ENCODE peak calls at places on chromosomes 5 and 9, in eight cellular contexts. One of them, this sample, is unnamed.

GRCh38 chr5:43033845-43034590 is 6.1 kb downstream of the ANXA2R start:
- DNase-seq in right atrium auricular region: no peak
- DNase-seq in breast epithelium: no peak
- DNase-seq in CD4-positive, alpha-beta memory T cell: no peak
- DNase-seq in tibial artery: no peak
- DNase-seq in OCI-LY7: no peak
- DNase-seq in A673: no peak
- DNase-seq in right cardiac atrium: no peak
- DNase-seq in this sample: no peak

GRCh38 chr9:108444400-108445358 is 411.1 kb downstream of the ACTL7B start:
- DNase-seq in right atrium auricular region: no peak
- DNase-seq in breast epithelium: no peak
- DNase-seq in CD4-positive, alpha-beta memory T cell: no peak
- DNase-seq in tibial artery: no peak
- DNase-seq in OCI-LY7: no peak
- DNase-seq in A673: no peak
- DNase-seq in right cardiac atrium: no peak
- DNase-seq in this sample: no peak

GRCh38 chr5:6342689-6343315 is 35.5 kb downstream of the MED10 start:
- DNase-seq in right atrium auricular region: no peak
- DNase-seq in breast epithelium: no peak
- DNase-seq in CD4-positive, alpha-beta memory T cell: no peak
- DNase-seq in tibial artery: no peak
- DNase-seq in OCI-LY7: no peak
- DNase-seq in A673: no peak
- DNase-seq in right cardiac atrium: no peak
- DNase-seq in this sample: no peak

GRCh38 chr5:149749481-149750365 is 19.6 kb downstream of the PPARGC1B start:
- DNase-seq in right atrium auricular region: no peak
- DNase-seq in breast epithelium: no peak
- DNase-seq in CD4-positive, alpha-beta memory T cell: no peak
- DNase-seq in tibial artery: no peak
- DNase-seq in OCI-LY7: no peak
- DNase-seq in A673: no peak
- DNase-seq in right cardiac atrium: no peak
- DNase-seq in this sample: no peak

GRCh38 chr5:179285236-179285635 is 60.0 kb downstream of the ADAMTS2 start:
- DNase-seq in right atrium auricular region: peak; percentile 87
- DNase-seq in breast epithelium: no peak
- DNase-seq in CD4-positive, alpha-beta memory T cell: no peak
- DNase-seq in tibial artery: peak; percentile 94
- DNase-seq in OCI-LY7: no peak
- DNase-seq in A673: no peak
- DNase-seq in right cardiac atrium: peak; percentile 90
- DNase-seq in this sample: no peak

GRCh38 chr5:169511708-169512107 is 71.9 kb upstream of the SPDL1 start:
- DNase-seq in right atrium auricular region: no peak
- DNase-seq in breast epithelium: no peak
- DNase-seq in CD4-positive, alpha-beta memory T cell: no peak
- DNase-seq in tibial artery: no peak
- DNase-seq in OCI-LY7: no peak
- DNase-seq in A673: no peak
- DNase-seq in right cardiac atrium: no peak
- DNase-seq in this sample: no peak

GRCh38 chr5:127006711-127007110 is 23.6 kb downstream of the MARCHF3 start:
- DNase-seq in right atrium auricular region: no peak
- DNase-seq in breast epithelium: no peak
- DNase-seq in CD4-positive, alpha-beta memory T cell: no peak
- DNase-seq in tibial artery: no peak
- DNase-seq in OCI-LY7: no peak
- DNase-seq in A673: no peak
- DNase-seq in right cardiac atrium: no peak
- DNase-seq in this sample: no peak

GRCh38 chr9:14303110-14303509 is 10.8 kb downstream of the NFIB start:
- DNase-seq in right atrium auricular region: no peak
- DNase-seq in breast epithelium: no peak
- DNase-seq in CD4-positive, alpha-beta memory T cell: no peak
- DNase-seq in tibial artery: no peak
- DNase-seq in OCI-LY7: no peak
- DNase-seq in A673: no peak
- DNase-seq in right cardiac atrium: no peak
- DNase-seq in this sample: no peak

GRCh38 chr9:85521331-85522197 is 220.2 kb downstream of the AGTPBP1 start:
- DNase-seq in right atrium auricular region: no peak
- DNase-seq in breast epithelium: no peak
- DNase-seq in CD4-positive, alpha-beta memory T cell: no peak
- DNase-seq in tibial artery: no peak
- DNase-seq in OCI-LY7: no peak
- DNase-seq in A673: peak; percentile 48
- DNase-seq in right cardiac atrium: no peak
- DNase-seq in this sample: no peak

GRCh38 chr9:2158111-2158610 is 143.0 kb downstream of the SMARCA2 start:
- DNase-seq in right atrium auricular region: no peak
- DNase-seq in breast epithelium: no peak
- DNase-seq in CD4-positive, alpha-beta memory T cell: peak; percentile 74
- DNase-seq in tibial artery: no peak
- DNase-seq in OCI-LY7: peak; percentile 89
- DNase-seq in A673: peak; percentile 96
- DNase-seq in right cardiac atrium: peak; percentile 55
- DNase-seq in this sample: no peak

GRCh38 chr9:70998962-70999361 is 122.5 kb downstream of the TRPM3 start:
- DNase-seq in right atrium auricular region: no peak
- DNase-seq in breast epithelium: no peak
- DNase-seq in CD4-positive, alpha-beta memory T cell: no peak
- DNase-seq in tibial artery: no peak
- DNase-seq in OCI-LY7: no peak
- DNase-seq in A673: no peak
- DNase-seq in right cardiac atrium: no peak
- DNase-seq in this sample: no peak

GRCh38 chr5:124297826-124298225 is 448.6 kb downstream of the ZNF608 start:
- DNase-seq in right atrium auricular region: no peak
- DNase-seq in breast epithelium: no peak
- DNase-seq in CD4-positive, alpha-beta memory T cell: no peak
- DNase-seq in tibial artery: no peak
- DNase-seq in OCI-LY7: no peak
- DNase-seq in A673: no peak
- DNase-seq in right cardiac atrium: no peak
- DNase-seq in this sample: no peak

GRCh38 chr9:81118416-81118815 is 570.9 kb downstream of the TLE1 start:
- DNase-seq in right atrium auricular region: no peak
- DNase-seq in breast epithelium: no peak
- DNase-seq in CD4-positive, alpha-beta memory T cell: no peak
- DNase-seq in tibial artery: no peak
- DNase-seq in OCI-LY7: no peak
- DNase-seq in A673: no peak
- DNase-seq in right cardiac atrium: no peak
- DNase-seq in this sample: no peak

GRCh38 chr5:120155873-120156272 is 308.2 kb upstream of the PRR16 start:
- DNase-seq in right atrium auricular region: no peak
- DNase-seq in breast epithelium: no peak
- DNase-seq in CD4-positive, alpha-beta memory T cell: no peak
- DNase-seq in tibial artery: no peak
- DNase-seq in OCI-LY7: no peak
- DNase-seq in A673: no peak
- DNase-seq in right cardiac atrium: no peak
- DNase-seq in this sample: no peak

GRCh38 chr9:126442636-126443035 is 116.0 kb downstream of the MVB12B start:
- DNase-seq in right atrium auricular region: no peak
- DNase-seq in breast epithelium: no peak
- DNase-seq in CD4-positive, alpha-beta memory T cell: no peak
- DNase-seq in tibial artery: no peak
- DNase-seq in OCI-LY7: no peak
- DNase-seq in A673: no peak
- DNase-seq in right cardiac atrium: no peak
- DNase-seq in this sample: no peak

GRCh38 chr5:57862471-57863282 is 380.1 kb upstream of the ACTBL2 start:
- DNase-seq in right atrium auricular region: no peak
- DNase-seq in breast epithelium: no peak
- DNase-seq in CD4-positive, alpha-beta memory T cell: no peak
- DNase-seq in tibial artery: no peak
- DNase-seq in OCI-LY7: no peak
- DNase-seq in A673: no peak
- DNase-seq in right cardiac atrium: no peak
- DNase-seq in this sample: no peak

GRCh38 chr5:53335115-53335514 is 145.3 kb upstream of the FST start:
- DNase-seq in right atrium auricular region: no peak
- DNase-seq in breast epithelium: no peak
- DNase-seq in CD4-positive, alpha-beta memory T cell: no peak
- DNase-seq in tibial artery: no peak
- DNase-seq in OCI-LY7: no peak
- DNase-seq in A673: no peak
- DNase-seq in right cardiac atrium: no peak
- DNase-seq in this sample: no peak

GRCh38 chr9:87193925-87194380 is 246.6 kb upstream of the GAS1 start:
- DNase-seq in right atrium auricular region: no peak
- DNase-seq in breast epithelium: no peak
- DNase-seq in CD4-positive, alpha-beta memory T cell: no peak
- DNase-seq in tibial artery: no peak
- DNase-seq in OCI-LY7: no peak
- DNase-seq in A673: no peak
- DNase-seq in right cardiac atrium: no peak
- DNase-seq in this sample: no peak

GRCh38 chr5:140073296-140073695 is 30.2 kb upstream of the NRG2 start:
- DNase-seq in right atrium auricular region: no peak
- DNase-seq in breast epithelium: no peak
- DNase-seq in CD4-positive, alpha-beta memory T cell: no peak
- DNase-seq in tibial artery: no peak
- DNase-seq in OCI-LY7: peak; percentile 41
- DNase-seq in A673: peak; percentile 18
- DNase-seq in right cardiac atrium: no peak
- DNase-seq in this sample: no peak

GRCh38 chr9:101468116-101468515 is 32.5 kb upstream of the ALDOB start:
- DNase-seq in right atrium auricular region: no peak
- DNase-seq in breast epithelium: no peak
- DNase-seq in CD4-positive, alpha-beta memory T cell: no peak
- DNase-seq in tibial artery: no peak
- DNase-seq in OCI-LY7: no peak
- DNase-seq in A673: no peak
- DNase-seq in right cardiac atrium: no peak
- DNase-seq in this sample: no peak

GRCh38 chr5:172864747-172865146 is 30.7 kb downstream of the ERGIC1 start:
- DNase-seq in right atrium auricular region: no peak
- DNase-seq in breast epithelium: no peak
- DNase-seq in CD4-positive, alpha-beta memory T cell: no peak
- DNase-seq in tibial artery: no peak
- DNase-seq in OCI-LY7: no peak
- DNase-seq in A673: no peak
- DNase-seq in right cardiac atrium: no peak
- DNase-seq in this sample: no peak
- H3K27ac ChIP-seq in right atrium auricular region: no peak overlapping the region
- H3K27ac ChIP-seq in breast epithelium: no peak overlapping the region
- H3K27ac ChIP-seq in CD4-positive, alpha-beta memory T cell: no peak overlapping the region
- H3K27ac ChIP-seq in tibial artery: peak overlapping the region; percentile 93
- H3K27ac ChIP-seq in OCI-LY7: no peak overlapping the region
- H3K27ac ChIP-seq in A673: no peak overlapping the region
- H3K27ac ChIP-seq in right cardiac atrium: no peak overlapping the region
- H3K27ac ChIP-seq in this sample: no peak overlapping the region

GRCh38 chr5:998276-998974 is 10.2 kb upstream of the NKD2 start:
- DNase-seq in right atrium auricular region: peak; percentile 57
- DNase-seq in breast epithelium: no peak
- DNase-seq in CD4-positive, alpha-beta memory T cell: no peak
- DNase-seq in tibial artery: peak; percentile 46
- DNase-seq in OCI-LY7: no peak
- DNase-seq in A673: no peak
- DNase-seq in right cardiac atrium: no peak
- DNase-seq in this sample: no peak
- H3K4me1 ChIP-seq in right atrium auricular region: no peaks in the 10 kb centered on the region
- H3K4me1 ChIP-seq in breast epithelium: no peaks in the 10 kb centered on the region
- H3K4me1 ChIP-seq in CD4-positive, alpha-beta memory T cell: peaks cover 12% of the 10 kb centered on the region
- H3K4me1 ChIP-seq in tibial artery: no peaks in the 10 kb centered on the region
- H3K4me1 ChIP-seq in OCI-LY7: no peaks in the 10 kb centered on the region
- H3K4me1 ChIP-seq in A673: peaks cover 21% of the 10 kb centered on the region
- H3K4me1 ChIP-seq in right cardiac atrium: peaks cover 9% of the 10 kb centered on the region
- H3K4me1 ChIP-seq in this sample: peaks cover 9% of the 10 kb centered on the region

DNA sequence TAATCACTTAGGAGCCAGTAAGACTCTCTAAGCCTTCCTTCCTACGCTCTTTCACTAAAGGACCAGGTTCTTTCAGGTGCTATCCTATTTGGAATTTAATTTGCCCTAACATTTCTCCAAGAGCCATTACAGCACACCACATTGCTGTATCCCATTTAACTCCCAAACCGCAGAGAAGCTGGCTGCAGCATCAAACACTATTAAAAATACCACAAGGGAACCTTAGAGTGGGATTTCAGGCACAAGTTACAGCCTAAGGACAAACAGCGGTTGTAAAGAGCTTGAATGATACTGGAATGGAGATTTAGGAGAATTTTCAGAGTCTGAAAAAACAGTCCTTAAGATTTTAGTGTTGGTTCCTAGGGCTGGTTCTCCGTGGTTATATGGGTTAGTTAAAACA is 566.4 kb downstream of the RAB3C start:
- DNase-seq in right atrium auricular region: no peak
- DNase-seq in breast epithelium: no peak
- DNase-seq in CD4-positive, alpha-beta memory T cell: no peak
- DNase-seq in tibial artery: no peak
- DNase-seq in OCI-LY7: no peak
- DNase-seq in A673: no peak
- DNase-seq in right cardiac atrium: no peak
- DNase-seq in this sample: no peak
- H3K27ac ChIP-seq in right atrium auricular region: no peak overlapping the region
- H3K27ac ChIP-seq in breast epithelium: no peak overlapping the region
- H3K27ac ChIP-seq in CD4-positive, alpha-beta memory T cell: no peak overlapping the region
- H3K27ac ChIP-seq in tibial artery: no peak overlapping the region
- H3K27ac ChIP-seq in OCI-LY7: no peak overlapping the region
- H3K27ac ChIP-seq in A673: no peak overlapping the region
- H3K27ac ChIP-seq in right cardiac atrium: no peak overlapping the region
- H3K27ac ChIP-seq in this sample: no peak overlapping the region

DNA sequence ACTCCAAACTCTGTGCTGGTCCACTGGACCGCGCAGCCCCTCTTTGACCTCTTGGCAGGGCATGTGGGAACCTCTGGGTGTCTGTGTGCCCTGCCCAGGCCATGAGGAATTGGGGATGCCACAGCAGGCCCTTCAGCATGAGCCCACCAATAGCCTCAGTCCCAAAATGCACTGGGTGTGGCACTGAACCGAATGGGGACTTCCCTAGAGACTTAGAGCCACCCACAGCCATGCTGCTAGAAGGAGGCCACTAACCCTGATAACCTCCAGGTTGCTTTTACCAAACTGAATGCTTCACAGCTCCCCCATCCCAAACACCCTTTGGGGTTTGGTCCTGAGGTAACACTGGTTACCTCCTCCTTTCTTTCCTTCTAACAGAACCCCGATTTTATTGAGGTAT is 302.7 kb downstream of the PIK3R1 start:
- DNase-seq in right atrium auricular region: no peak
- DNase-seq in breast epithelium: no peak
- DNase-seq in CD4-positive, alpha-beta memory T cell: no peak
- DNase-seq in tibial artery: no peak
- DNase-seq in OCI-LY7: no peak
- DNase-seq in A673: no peak
- DNase-seq in right cardiac atrium: no peak
- DNase-seq in this sample: no peak
- H3K4me1 ChIP-seq in right atrium auricular region: no peaks in the 10 kb centered on the region
- H3K4me1 ChIP-seq in breast epithelium: no peaks in the 10 kb centered on the region
- H3K4me1 ChIP-seq in CD4-positive, alpha-beta memory T cell: no peaks in the 10 kb centered on the region
- H3K4me1 ChIP-seq in tibial artery: peaks cover 11% of the 10 kb centered on the region
- H3K4me1 ChIP-seq in OCI-LY7: no peaks in the 10 kb centered on the region
- H3K4me1 ChIP-seq in A673: no peaks in the 10 kb centered on the region
- H3K4me1 ChIP-seq in right cardiac atrium: no peaks in the 10 kb centered on the region
- H3K4me1 ChIP-seq in this sample: no peaks in the 10 kb centered on the region